ENCODE peak calls at places on chromosome 4, in six cellular contexts. V, I, R, T, E and O are unnamed samples.
A peak's percentile ranks its signal among the peaks of the same experiment; 100 is the strongest.

GRCh38 chr4:41288254-41288653 is 31.5 kb downstream of the UCHL1 start:
- DNase-seq in I (no peak), E (no peak), T (no peak), V (no peak), R (no peak), O (no peak)

GRCh38 chr4:82776925-82777542 is 21.6 kb downstream of the SCD5 start:
- DNase-seq in R (peak; percentile 89), I (no peak), E (no peak), T (no peak), V (no peak), O (no peak)

GRCh38 chr4:85452073-85452764 is 22.7 kb upstream of the ARHGAP24 start:
- DNase-seq in R (no peak), E (no peak), T (no peak), I (no peak), V (peak; percentile 28), O (no peak)

GRCh38 chr4:76305971-76306881 is at the start of gene STBD1:
- DNase-seq in T (peak; percentile 69), E (peak; percentile 90), V (peak; percentile 86), I (peak; percentile 83), R (peak; percentile 49), O (no peak)

GRCh38 chr4:17758459-17758858 is 23.0 kb downstream of the FAM184B start:
- DNase-seq in T (no peak), E (no peak), R (no peak), V (no peak), I (no peak), O (no peak)

GRCh38 chr4:128393111-128393704 is 105.6 kb upstream of the PGRMC2 start:
- DNase-seq in E (no peak), I (no peak), V (peak; percentile 11), R (peak; percentile 57), T (no peak), O (no peak)

GRCh38 chr4:153318696-153319320 is 25.7 kb upstream of the MND1 start:
- DNase-seq in R (peak; percentile 54), V (peak; percentile 74), E (no peak), T (peak; percentile 30), I (no peak), O (no peak)

GRCh38 chr4:80202190-80202711 is 4.9 kb downstream of the PRDM8 start:
- DNase-seq in V (no peak), I (peak; percentile 85), R (peak; percentile 80), E (peak; percentile 94), T (peak; percentile 61), O (no peak)

GRCh38 chr4:85963231-85963630 is 396.6 kb downstream of the MAPK10 start:
- DNase-seq in I (no peak), T (no peak), V (no peak), R (no peak), E (no peak), O (no peak)

GRCh38 chr4:169615467-169616106 is 3.2 kb upstream of the NEK1 start:
- DNase-seq in E (no peak), V (no peak), T (no peak), I (no peak), R (peak; percentile 49), O (no peak)

GRCh38 chr4:140600408-140600807 is 31.6 kb upstream of the UCP1 start:
- DNase-seq in E (no peak), R (no peak), V (no peak), I (no peak), T (no peak), O (no peak)

DNA sequence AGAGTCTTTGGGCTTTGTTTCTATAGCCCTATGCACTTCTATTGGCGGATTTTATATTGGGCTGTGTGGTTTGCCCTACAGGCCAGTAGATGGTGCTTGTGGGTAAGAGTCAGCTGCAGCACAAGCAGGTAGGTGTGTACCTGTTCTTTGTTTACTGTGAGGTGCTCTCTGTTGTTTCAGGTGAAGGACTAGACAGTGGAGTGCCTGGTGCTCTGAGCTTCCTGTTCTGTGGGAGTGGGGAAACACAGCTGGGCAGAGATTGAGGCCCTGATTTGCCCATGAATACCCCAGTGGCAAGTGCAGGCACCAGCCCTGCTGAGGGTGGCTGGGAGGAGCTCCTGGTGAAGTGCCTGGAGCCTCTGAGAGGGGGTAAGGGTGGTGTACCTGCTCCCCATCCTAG is 26.3 kb upstream of the UCP1 start:
- DNase-seq in E (peak; percentile 50), I (peak; percentile 42), V (no peak), T (peak; percentile 41), R (peak; percentile 9), O (no peak)
- TF ChIP-seq USF2 in E (no peak), I (no peak), V (no peak), T (no peak), R (no peak), O (no peak)

DNA sequence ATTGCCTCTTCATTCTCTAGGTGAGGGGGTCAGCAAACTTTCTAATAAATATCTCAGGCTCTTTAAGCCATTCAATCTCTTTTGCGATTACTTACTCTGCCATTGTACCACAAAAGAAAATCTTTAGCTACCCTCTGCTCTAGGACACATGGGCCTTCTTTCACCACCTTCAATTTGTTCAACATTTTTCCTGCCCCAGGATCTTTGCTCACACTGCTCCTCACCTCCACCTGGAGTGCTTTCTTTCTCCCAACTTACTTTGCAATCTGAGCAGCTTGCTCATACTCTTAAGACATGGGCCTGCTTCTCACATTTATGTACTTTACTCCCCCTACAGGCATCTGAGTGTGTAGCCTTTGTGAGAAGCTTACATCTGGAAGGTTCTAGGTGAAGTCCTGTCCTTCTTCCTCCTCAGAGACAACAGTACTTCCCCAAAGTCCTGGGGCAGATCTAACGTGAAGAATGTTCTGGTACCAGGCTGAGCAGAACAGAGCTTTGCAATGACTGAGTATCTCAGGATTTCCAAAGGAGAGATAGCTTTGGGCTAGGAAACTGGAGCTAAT is 55.0 kb upstream of the PRDM5 start:
- DNase-seq in T (peak; percentile 53), R (peak; percentile 70), E (no peak), I (peak; percentile 14), V (peak; percentile 15), O (no peak)
- TF ChIP-seq USF2 in T (no peak), R (no peak), E (no peak), I (no peak), V (no peak), O (no peak)

GRCh38 chr4:112288455-112288854 is 2.8 kb upstream of the TIFA start:
- DNase-seq in V (no peak), I (no peak), E (no peak), T (no peak), R (no peak), O (no peak)
- TF ChIP-seq USF2 in V (no peak), I (no peak), E (no peak), T (no peak), R (no peak), O (no peak)

DNA sequence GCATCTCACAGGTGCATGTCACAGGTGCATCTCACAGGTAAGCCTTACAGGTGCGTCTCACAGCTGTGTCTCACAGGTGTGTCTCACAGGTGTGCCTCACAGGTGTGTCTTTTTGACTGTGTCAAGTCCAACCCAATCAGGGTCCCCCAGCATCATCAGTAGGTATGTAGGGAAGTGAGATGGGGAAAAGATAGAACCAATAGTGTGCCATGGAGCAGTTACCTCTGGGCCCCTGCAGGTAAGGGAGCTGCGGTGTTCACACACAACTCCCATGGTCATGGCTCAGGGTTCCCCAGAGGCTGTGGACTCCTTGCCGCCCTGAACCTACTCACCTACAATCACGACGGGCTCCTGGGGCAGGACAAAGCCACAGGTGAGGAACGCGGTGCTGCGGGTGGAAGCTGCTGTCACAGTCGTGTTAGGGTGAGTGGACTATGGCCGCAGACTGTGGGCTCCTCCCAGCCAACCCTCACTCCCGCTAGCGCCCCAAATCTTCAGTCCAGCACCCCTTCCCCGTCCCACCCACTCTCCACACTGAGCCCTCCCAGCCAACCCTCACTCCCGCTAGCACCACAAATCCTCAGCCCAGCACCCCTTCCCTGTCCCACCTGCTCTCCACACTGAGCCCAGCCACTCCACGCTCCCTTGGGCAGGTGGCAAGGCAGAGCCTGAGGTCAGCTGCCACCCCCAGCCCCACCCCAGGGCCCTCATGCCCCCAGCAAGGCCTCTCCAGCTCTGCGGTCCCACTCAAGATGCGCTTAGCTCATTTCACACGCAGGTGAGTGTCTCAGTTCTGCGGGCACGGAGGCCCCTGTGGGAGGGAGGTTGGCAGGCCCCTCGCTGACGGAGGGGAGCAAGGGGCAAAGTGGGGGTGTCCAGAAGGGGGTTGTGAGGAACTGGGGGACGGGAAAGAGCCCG is 2.1 kb upstream of the PDE6B start:
- DNase-seq in R (no peak), E (no peak), V (no peak), T (no peak), I (no peak), O (no peak)
- TF ChIP-seq USF2 in R (no peak), E (no peak), V (no peak), T (no peak), I (no peak), O (no peak)

GRCh38 chr4:166723532-166724140 is 510.7 kb downstream of the SPOCK3 start:
- DNase-seq in I (no peak), R (no peak), V (no peak), E (no peak), T (no peak), O (no peak)

GRCh38 chr4:166724369-166724768 is 509.9 kb downstream of the SPOCK3 start:
- DNase-seq in T (no peak), R (no peak), V (no peak), E (no peak), I (no peak), O (no peak)

GRCh38 chr4:166726832-166727231 is 507.5 kb downstream of the SPOCK3 start:
- DNase-seq in R (no peak), E (no peak), T (no peak), I (no peak), V (no peak), O (no peak)
- TF ChIP-seq USF2 in R (no peak), E (no peak), T (no peak), I (no peak), V (no peak), O (no peak)

DNA sequence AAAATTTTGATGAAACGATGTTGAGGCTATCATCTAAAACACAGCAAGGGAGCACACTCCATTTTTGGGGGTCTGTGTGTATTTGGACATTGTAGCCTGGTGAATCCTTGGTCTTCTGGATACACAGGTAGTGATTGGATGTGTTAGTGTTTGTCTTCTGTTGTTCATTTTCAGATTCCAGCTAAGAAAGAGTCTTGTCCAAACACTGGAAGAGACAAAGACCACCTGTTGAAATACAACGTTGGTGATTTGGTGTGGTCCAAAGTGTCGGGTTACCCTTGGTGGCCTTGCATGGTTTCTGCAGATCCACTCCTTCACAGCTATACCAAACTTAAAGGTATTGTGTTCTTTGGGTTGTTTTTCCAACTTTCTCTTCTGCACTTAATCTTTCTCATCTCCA is 32.8 kb downstream of the NSD2 start:
- DNase-seq in V (no peak), I (no peak), E (no peak), T (no peak), R (no peak), O (no peak)
- TF ChIP-seq USF2 in V (no peak), I (no peak), E (no peak), T (no peak), R (no peak), O (no peak)